ENCODE peak calls at places on chromosomes 11 and 22, in five cellular contexts. V is activated CD4-positive, alpha-beta T cell treated with anti-CD3 and anti-CD28 coated beads, Interleukin-2, amount 10 ng/mL, durations not matched to agents 7 days and 5 days; N is cardiac fibroblast; I is activated naive CD4-positive, alpha-beta T cell treated with anti-CD3 and anti-CD28 coated beads for 36 hours; G is K562. P is an unnamed sample.

GRCh38 chr11:64661622-64662021 is 61.4 kb downstream of the NRXN2 start:
- DNase-seq in V (no peak), I (no peak), G (no peak), N (no peak), P (no peak)

GRCh38 chr11:110303414-110303826 is 7.0 kb upstream of the RDX start:
- DNase-seq in N (no peak), G (no peak), V (no peak), I (no peak), P (no peak)

GRCh38 chr11:44986315-44986714 is 35.6 kb upstream of the TP53I11 start:
- DNase-seq in N (no peak), I (no peak), V (no peak), G (no peak), P (no peak)

GRCh38 chr11:125272822-125273221 is 108.3 kb downstream of the PKNOX2 start:
- DNase-seq in N (no peak), G (no peak), I (no peak), V (no peak), P (no peak)

GRCh38 chr22:39560127-39560526 is 10.4 kb upstream of the CACNA1I start:
- DNase-seq in G (no peak), V (no peak), N (no peak), I (no peak), P (no peak)

GRCh38 chr11:34238966-34239365 is 118.8 kb downstream of the ABTB2 start:
- DNase-seq in V (no peak), I (no peak), N (no peak), G (peak), P (no peak)

GRCh38 chr11:65077466-65077865 is 6.4 kb downstream of the CDCA5 start:
- DNase-seq in G (peak), N (peak), V (no peak), I (no peak), P (no peak)

GRCh38 chr11:30015725-30016449 is 943 bp downstream of the KCNA4 start:
- DNase-seq in I (no peak), G (no peak), V (no peak), N (no peak), P (no peak)

GRCh38 chr22:44096736-44097135 is 72.6 kb downstream of the PARVB start:
- DNase-seq in I (no peak), N (no peak), V (no peak), G (no peak), P (no peak)

GRCh38 chr22:37563153-37564081 is 3.1 kb downstream of the CDC42EP1 start:
- DNase-seq in G (peak), N (peak), V (no peak), I (no peak), P (no peak)

GRCh38 chr11:114157476-114158050 is 98.1 kb downstream of the ZBTB16 start:
- DNase-seq in N (no peak), V (no peak), I (no peak), G (no peak), P (no peak)

GRCh38 chr11:7046474-7046873 is 26.2 kb downstream of the NLRP14 start:
- DNase-seq in I (no peak), G (no peak), V (no peak), N (peak), P (no peak)

GRCh38 chr11:101497292-101497691 is 86.5 kb downstream of the TRPC6 start:
- DNase-seq in I (no peak), G (no peak), N (peak), V (no peak), P (no peak)

GRCh38 chr22:46040471-46041465 is 63.8 kb upstream of the WNT7B start:
- DNase-seq in N (no peak), G (no peak), I (no peak), V (no peak), P (no peak)

GRCh38 chr11:117631336-117632090 is 165.5 kb downstream of the DSCAML1 start:
- DNase-seq in G (no peak), N (no peak), V (no peak), I (no peak), P (no peak)